ENCODE peak calls at places on chromosomes 11 and 22, in ten cellular contexts. Q is NCI-H748 treated with DMSO at 0.1 percent for 48 hours; R is left colon; O is stimulated activated CD4-positive, alpha-beta T cell treated with anti-CD3 and anti-CD28 coated beads, Interleukin-4, amount 100 ng/mL, for 1 hour; Z is caudate nucleus; U is hepatocyte; M is lung microvascular endothelial cell; N is foreskin fibroblast; W is LHCN-M2; A is HEK293T. K is an unnamed sample.

GRCh38 chr11:72233773-72234513 is 9.4 kb downstream of the INPPL1 start:
- DNase-seq in R (no peak), Q (no peak), A (no peak), Z (no peak), U (no peak), O (no peak), N (no peak), W (no peak), M (no peak), K (no peak)

GRCh38 chr11:24623121-24623520 is 126.3 kb downstream of the LUZP2 start:
- DNase-seq in M (no peak), R (no peak), W (no peak), U (no peak), O (no peak), Z (no peak), A (no peak), Q (no peak), N (no peak), K (no peak)

GRCh38 chr11:61028135-61028729 is 56.8 kb downstream of the CD6 start:
- DNase-seq in N (no peak), M (no peak), A (no peak), Q (no peak), W (peak), R (no peak), U (no peak), Z (peak), O (peak), K (no peak)

GRCh38 chr11:57340228-57340627 is 2.1 kb downstream of the P2RX3 start:
- DNase-seq in Q (no peak), W (peak), U (peak), M (peak), O (no peak), N (no peak), R (no peak), Z (no peak), A (peak), K (peak)

GRCh38 chr11:8711895-8712442 is 29.4 kb downstream of the RPL27A start:
- DNase-seq in A (no peak), R (no peak), Z (no peak), Q (no peak), M (no peak), U (no peak), N (no peak), O (no peak), W (no peak), K (no peak)

GRCh38 chr11:83292709-83293435 is 6.7 kb upstream of the CCDC90B start:
- DNase-seq in U (peak), W (peak), O (no peak), R (no peak), N (peak), M (peak), Z (peak), Q (peak), A (peak), K (peak)

GRCh38 chr22:41369089-41369745 is 12.5 kb upstream of the TEF start:
- DNase-seq in R (no peak), M (no peak), W (no peak), Q (no peak), N (no peak), Z (no peak), A (no peak), O (no peak), U (no peak), K (peak)

GRCh38 chr11:8327761-8328192 is 64.1 kb upstream of the LMO1 start:
- DNase-seq in N (no peak), Z (no peak), O (no peak), Q (no peak), M (no peak), R (no peak), W (peak), U (no peak), A (no peak), K (no peak)

GRCh38 chr22:37234736-37235711 is 9.0 kb downstream of the RAC2 start:
- DNase-seq in U (no peak), N (no peak), W (no peak), Z (no peak), Q (no peak), M (no peak), O (no peak), A (no peak), R (no peak), K (no peak)

GRCh38 chr11:1518301-1518700 is 31.7 kb upstream of the MOB2 start:
- DNase-seq in Q (no peak), N (no peak), W (no peak), M (no peak), R (no peak), A (no peak), O (no peak), Z (no peak), U (no peak), K (no peak)

GRCh38 chr11:1701041-1701807 is 4.2 kb downstream of the KRTAP5-6 start:
- DNase-seq in W (no peak), R (no peak), O (no peak), Q (no peak), Z (no peak), A (no peak), N (no peak), M (no peak), U (no peak), K (no peak)

GRCh38 chr11:118198370-118198769 is 21.9 kb upstream of the SCN2B start:
- DNase-seq in N (peak), U (peak), A (peak), W (peak), Z (peak), O (peak), M (peak), Q (peak), R (peak), K (peak)

GRCh38 chr11:36619502-36619901 is 21.5 kb upstream of the RAG2 start:
- DNase-seq in Z (no peak), N (no peak), R (no peak), W (peak), A (no peak), O (no peak), U (no peak), Q (no peak), M (peak), K (peak)

GRCh38 chr22:44091021-44091721 is 67.1 kb downstream of the PARVB start:
- DNase-seq in M (no peak), Z (no peak), U (peak), N (no peak), W (peak), Q (no peak), O (peak), R (no peak), A (peak), K (no peak)

GRCh38 chr11:20077973-20078372 is 82.3 kb downstream of the DBX1 start:
- DNase-seq in U (peak), Q (no peak), M (no peak), A (no peak), R (no peak), W (no peak), N (no peak), Z (no peak), O (no peak), K (no peak)

GRCh38 chr11:70595452-70595851 is 197.1 kb downstream of the CTTN start:
- DNase-seq in N (no peak), Q (no peak), M (no peak), W (no peak), R (no peak), Z (no peak), U (no peak), O (no peak), A (no peak), K (no peak)

GRCh38 chr11:71340076-71340606 is 87.8 kb upstream of the SHANK2 start:
- DNase-seq in R (no peak), Q (no peak), O (no peak), N (no peak), A (no peak), Z (no peak), U (no peak), W (no peak), M (no peak), K (no peak)

GRCh38 chr22:29994027-29994715 is 86.1 kb upstream of the HORMAD2 start:
- DNase-seq in Z (no peak), O (no peak), A (no peak), N (no peak), R (no peak), U (no peak), M (peak), Q (no peak), W (peak), K (no peak)

GRCh38 chr22:34973926-34974325 is 92.0 kb upstream of the ISX start:
- DNase-seq in U (no peak), O (no peak), Z (no peak), Q (no peak), M (no peak), N (no peak), W (no peak), A (no peak), R (no peak), K (no peak)

GRCh38 chr11:639324-639977 is 2.4 kb downstream of the DRD4 start:
- DNase-seq in R (no peak), M (no peak), Q (no peak), U (peak), O (no peak), A (no peak), W (no peak), Z (no peak), N (no peak), K (peak)

GRCh38 chr11:2128102-2128511 is 11.1 kb downstream of the IGF2 start:
- DNase-seq in Z (no peak), O (no peak), Q (no peak), W (no peak), M (no peak), N (no peak), R (no peak), A (no peak), U (no peak), K (no peak)

GRCh38 chr11:70142171-70142875 is 60.8 kb upstream of the FADD start:
- DNase-seq in O (no peak), A (no peak), Q (no peak), Z (no peak), M (no peak), U (peak), W (peak), N (no peak), R (no peak), K (no peak)

GRCh38 chr11:63998558-63999348 is 12.5 kb downstream of the OTUB1 start:
- DNase-seq in W (no peak), Z (no peak), A (no peak), M (no peak), O (no peak), N (no peak), U (no peak), Q (no peak), R (no peak), K (peak)

K was measured in retina.